ENCODE peak calls at places on chromosome 9, in five cellular contexts. One of them, this sample, is unnamed.

GRCh38 chr9:5582835-5583195 is 46.1 kb upstream of the RIC1 start:
- DNase-seq in A549: no peak
- DNase-seq in neural progenitor cell: no peak
- DNase-seq in mesenchymal stem cell: peak
- DNase-seq in IMR-90: peak
- DNase-seq in this sample: peak

GRCh38 chr9:116377179-116377790 is 223.7 kb downstream of the PAPPA start:
- DNase-seq in A549: peak
- DNase-seq in neural progenitor cell: no peak
- DNase-seq in mesenchymal stem cell: peak
- DNase-seq in IMR-90: peak
- DNase-seq in this sample: no peak

GRCh38 chr9:127139071-127139731 is 16.8 kb upstream of the ANGPTL2 start:
- DNase-seq in A549: no peak
- DNase-seq in neural progenitor cell: no peak
- DNase-seq in mesenchymal stem cell: no peak
- DNase-seq in IMR-90: no peak
- DNase-seq in this sample: no peak

GRCh38 chr9:16100596-16101091 is 547.8 kb downstream of the CCDC171 start:
- DNase-seq in A549: no peak
- DNase-seq in neural progenitor cell: peak
- DNase-seq in mesenchymal stem cell: peak
- DNase-seq in IMR-90: peak
- DNase-seq in this sample: no peak

GRCh38 chr9:34242830-34243229 is 64.0 kb downstream of the UBAP1 start:
- DNase-seq in A549: no peak
- DNase-seq in neural progenitor cell: no peak
- DNase-seq in mesenchymal stem cell: no peak
- DNase-seq in IMR-90: no peak
- DNase-seq in this sample: no peak

GRCh38 chr9:32340401-32340800 is 44.0 kb upstream of the ACO1 start:
- DNase-seq in A549: no peak
- DNase-seq in neural progenitor cell: peak
- DNase-seq in mesenchymal stem cell: no peak
- DNase-seq in IMR-90: no peak
- DNase-seq in this sample: no peak

GRCh38 chr9:70111042-70111602 is 67.5 kb downstream of the MAMDC2 start:
- DNase-seq in A549: peak
- DNase-seq in neural progenitor cell: peak
- DNase-seq in mesenchymal stem cell: peak
- DNase-seq in IMR-90: peak
- DNase-seq in this sample: peak

GRCh38 chr9:17433526-17433925 is 145.3 kb upstream of the SH3GL2 start:
- DNase-seq in A549: no peak
- DNase-seq in neural progenitor cell: no peak
- DNase-seq in mesenchymal stem cell: no peak
- DNase-seq in IMR-90: no peak
- DNase-seq in this sample: no peak

GRCh38 chr9:134768332-134769083 is 112.1 kb upstream of the FCN2 start:
- DNase-seq in A549: no peak
- DNase-seq in neural progenitor cell: no peak
- DNase-seq in mesenchymal stem cell: no peak
- DNase-seq in IMR-90: no peak
- DNase-seq in this sample: no peak

GRCh38 chr9:20744046-20744630 is 60.1 kb downstream of the FOCAD start:
- DNase-seq in A549: no peak
- DNase-seq in neural progenitor cell: no peak
- DNase-seq in mesenchymal stem cell: no peak
- DNase-seq in IMR-90: no peak
- DNase-seq in this sample: no peak

GRCh38 chr9:90942555-90942954 is 140.9 kb downstream of the SYK start:
- DNase-seq in A549: no peak
- DNase-seq in neural progenitor cell: no peak
- DNase-seq in mesenchymal stem cell: no peak
- DNase-seq in IMR-90: peak
- DNase-seq in this sample: no peak

GRCh38 chr9:87250205-87250604 is 247.5 kb upstream of the DAPK1 start:
- DNase-seq in A549: no peak
- DNase-seq in neural progenitor cell: peak
- DNase-seq in mesenchymal stem cell: no peak
- DNase-seq in IMR-90: no peak
- DNase-seq in this sample: no peak

GRCh38 chr9:103364753-103365152 is 369.6 kb downstream of the CYLC2 start:
- DNase-seq in A549: no peak
- DNase-seq in neural progenitor cell: no peak
- DNase-seq in mesenchymal stem cell: peak
- DNase-seq in IMR-90: no peak
- DNase-seq in this sample: no peak

GRCh38 chr9:81499021-81499454 is 190.3 kb downstream of the TLE1 start:
- DNase-seq in A549: no peak
- DNase-seq in neural progenitor cell: no peak
- DNase-seq in mesenchymal stem cell: peak
- DNase-seq in IMR-90: peak
- DNase-seq in this sample: no peak

GRCh38 chr9:32502459-32502858 is 23.5 kb downstream of the RIGI start:
- DNase-seq in A549: no peak
- DNase-seq in neural progenitor cell: no peak
- DNase-seq in mesenchymal stem cell: peak
- DNase-seq in IMR-90: peak
- DNase-seq in this sample: no peak

GRCh38 chr9:31587176-31587575 is 797.3 kb upstream of the ACO1 start:
- DNase-seq in A549: no peak
- DNase-seq in neural progenitor cell: no peak
- DNase-seq in mesenchymal stem cell: no peak
- DNase-seq in IMR-90: no peak
- DNase-seq in this sample: no peak

GRCh38 chr9:137058651-137059234 is 4.9 kb upstream of the ENTPD2 start:
- DNase-seq in A549: no peak
- DNase-seq in neural progenitor cell: no peak
- DNase-seq in mesenchymal stem cell: no peak
- DNase-seq in IMR-90: no peak
- DNase-seq in this sample: no peak

GRCh38 chr9:33739407-33739806 is 56.0 kb upstream of the PRSS3 start:
- DNase-seq in A549: no peak
- DNase-seq in neural progenitor cell: no peak
- DNase-seq in mesenchymal stem cell: no peak
- DNase-seq in IMR-90: no peak
- DNase-seq in this sample: no peak

GRCh38 chr9:105062222-105062850 is 134.4 kb upstream of the ABCA1 start:
- DNase-seq in A549: no peak
- DNase-seq in neural progenitor cell: no peak
- DNase-seq in mesenchymal stem cell: no peak
- DNase-seq in IMR-90: no peak
- DNase-seq in this sample: no peak
- H3K4me2 ChIP-seq in A549: peak
- H3K4me2 ChIP-seq in neural progenitor cell: no peak
- H3K4me2 ChIP-seq in mesenchymal stem cell: no peak
- H3K4me2 ChIP-seq in IMR-90: no peak
- H3K4me2 ChIP-seq in this sample: no peak

DNA sequence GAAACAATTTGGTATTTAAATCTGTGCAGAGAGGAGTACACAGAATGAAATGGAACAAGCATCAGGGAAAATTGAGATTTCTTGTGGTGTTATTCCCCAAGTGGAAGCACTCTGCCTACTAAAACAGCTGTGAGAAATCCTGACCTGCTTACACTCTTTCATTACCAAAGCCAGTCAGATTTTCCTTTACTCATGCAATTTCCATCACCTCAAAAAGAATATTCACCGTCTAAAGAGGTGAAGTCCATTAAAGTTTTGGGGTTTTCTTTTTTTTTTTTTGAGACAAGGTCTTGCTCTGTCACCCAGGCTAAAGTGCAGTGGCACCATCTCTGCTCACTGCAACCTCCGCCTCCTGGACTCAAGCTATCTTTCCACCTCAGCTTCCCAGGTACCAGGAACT is 23.4 kb downstream of the SAXO1 start:
- DNase-seq in A549: no peak
- DNase-seq in neural progenitor cell: no peak
- DNase-seq in mesenchymal stem cell: no peak
- DNase-seq in IMR-90: no peak
- DNase-seq in this sample: no peak
- H3K4me2 ChIP-seq in A549: no peak
- H3K4me2 ChIP-seq in neural progenitor cell: no peak
- H3K4me2 ChIP-seq in mesenchymal stem cell: no peak
- H3K4me2 ChIP-seq in IMR-90: no peak
- H3K4me2 ChIP-seq in this sample: no peak

DNA sequence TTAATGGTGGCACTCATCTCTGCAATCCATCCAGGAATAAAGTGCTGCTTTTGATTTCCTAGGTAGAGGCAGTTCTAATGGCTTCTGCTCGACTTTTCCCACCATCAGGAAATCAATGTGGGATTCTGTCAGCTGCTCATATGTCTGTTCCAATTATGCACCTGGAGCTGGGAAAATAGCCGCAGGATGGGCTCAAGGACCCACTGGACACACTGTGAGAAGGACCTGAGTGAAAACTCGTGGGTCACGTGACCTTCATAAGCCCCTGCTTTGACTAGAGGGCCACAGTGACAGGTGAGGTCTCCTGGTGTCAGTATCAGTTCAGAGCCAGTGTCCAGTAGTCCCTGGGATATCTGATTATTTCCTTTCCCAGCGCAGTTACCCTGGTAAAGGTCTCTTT is 17.9 kb upstream of the PTGES start:
- DNase-seq in A549: no peak
- DNase-seq in neural progenitor cell: no peak
- DNase-seq in mesenchymal stem cell: no peak
- DNase-seq in IMR-90: no peak
- DNase-seq in this sample: no peak
- H3K4me2 ChIP-seq in A549: no peak
- H3K4me2 ChIP-seq in neural progenitor cell: no peak
- H3K4me2 ChIP-seq in mesenchymal stem cell: no peak
- H3K4me2 ChIP-seq in IMR-90: no peak
- H3K4me2 ChIP-seq in this sample: no peak

GRCh38 chr9:122527193-122527592 is at the start of gene OR1N1:
- DNase-seq in A549: no peak
- DNase-seq in neural progenitor cell: no peak
- DNase-seq in mesenchymal stem cell: no peak
- DNase-seq in IMR-90: no peak
- DNase-seq in this sample: no peak
- H3K4me2 ChIP-seq in A549: no peak
- H3K4me2 ChIP-seq in neural progenitor cell: no peak
- H3K4me2 ChIP-seq in mesenchymal stem cell: no peak
- H3K4me2 ChIP-seq in IMR-90: no peak
- H3K4me2 ChIP-seq in this sample: no peak

DNA sequence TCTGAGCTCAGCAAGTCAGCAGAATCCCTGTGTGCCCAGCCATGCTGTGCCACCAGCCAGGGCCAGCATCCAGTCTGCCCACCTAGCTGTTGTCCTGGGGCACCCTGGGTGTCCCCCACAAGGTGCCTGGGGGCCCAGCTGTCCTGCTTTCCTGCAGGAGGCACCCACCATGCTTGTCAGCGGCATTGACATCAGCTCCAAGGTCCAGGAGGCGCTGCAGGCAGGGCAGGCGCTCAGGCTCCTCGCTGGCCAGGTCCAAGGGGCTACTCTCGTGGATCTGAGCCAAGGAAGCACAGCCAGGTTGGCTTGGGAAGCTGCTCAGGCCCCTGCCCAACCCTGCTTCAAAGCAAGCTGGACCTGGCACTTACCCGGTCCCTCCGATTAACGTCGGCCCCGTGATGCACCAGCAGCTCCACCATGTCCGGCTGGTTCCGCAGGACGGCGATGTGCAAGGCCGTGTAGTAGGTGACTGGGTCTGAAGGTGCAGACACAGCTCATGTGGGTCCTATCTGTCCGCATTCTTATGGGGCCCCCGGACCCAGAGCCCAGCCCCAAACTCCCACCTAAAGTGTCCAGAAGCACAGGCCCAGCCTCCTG is 2.8 kb downstream of the ASB6 start:
- DNase-seq in A549: no peak
- DNase-seq in neural progenitor cell: no peak
- DNase-seq in mesenchymal stem cell: no peak
- DNase-seq in IMR-90: no peak
- DNase-seq in this sample: no peak
- H3K4me2 ChIP-seq in A549: no peak
- H3K4me2 ChIP-seq in neural progenitor cell: no peak
- H3K4me2 ChIP-seq in mesenchymal stem cell: no peak
- H3K4me2 ChIP-seq in IMR-90: no peak
- H3K4me2 ChIP-seq in this sample: no peak

DNA sequence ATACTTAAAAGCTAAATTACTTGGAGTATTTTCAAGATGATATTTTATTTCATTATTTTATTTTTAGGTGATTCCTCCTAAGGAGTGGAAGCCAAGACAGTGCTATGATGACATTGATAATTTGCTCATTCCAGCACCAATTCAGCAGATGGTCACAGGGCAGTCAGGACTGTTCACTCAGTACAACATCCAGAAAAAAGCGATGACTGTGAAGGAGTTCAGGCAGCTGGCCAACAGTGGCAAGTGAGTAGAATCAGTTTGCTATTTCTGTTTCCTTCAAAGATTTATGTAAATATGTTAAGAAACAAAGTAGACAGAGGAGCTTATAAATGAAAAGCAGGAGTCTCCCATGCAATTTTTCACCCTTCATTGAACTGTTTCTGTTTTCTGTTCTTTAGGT is 47.8 kb downstream of the KDM4C start:
- DNase-seq in A549: no peak
- DNase-seq in neural progenitor cell: no peak
- DNase-seq in mesenchymal stem cell: peak
- DNase-seq in IMR-90: peak
- DNase-seq in this sample: no peak
- H3K4me2 ChIP-seq in A549: no peak
- H3K4me2 ChIP-seq in neural progenitor cell: no peak
- H3K4me2 ChIP-seq in mesenchymal stem cell: no peak
- H3K4me2 ChIP-seq in IMR-90: no peak
- H3K4me2 ChIP-seq in this sample: no peak

GRCh38 chr9:124478014-124478753 is 27.9 kb downstream of the ADGRD2 start:
- DNase-seq in A549: no peak
- DNase-seq in neural progenitor cell: peak
- DNase-seq in mesenchymal stem cell: no peak
- DNase-seq in IMR-90: no peak
- DNase-seq in this sample: no peak
- H3K4me2 ChIP-seq in A549: peak
- H3K4me2 ChIP-seq in neural progenitor cell: peak
- H3K4me2 ChIP-seq in mesenchymal stem cell: peak
- H3K4me2 ChIP-seq in IMR-90: no peak
- H3K4me2 ChIP-seq in this sample: no peak

GRCh38 chr9:108634164-108634563 is 221.6 kb downstream of the ACTL7B start:
- DNase-seq in A549: no peak
- DNase-seq in neural progenitor cell: no peak
- DNase-seq in mesenchymal stem cell: no peak
- DNase-seq in IMR-90: no peak
- DNase-seq in this sample: no peak
- H3K4me2 ChIP-seq in A549: peak
- H3K4me2 ChIP-seq in neural progenitor cell: no peak
- H3K4me2 ChIP-seq in mesenchymal stem cell: no peak
- H3K4me2 ChIP-seq in IMR-90: no peak
- H3K4me2 ChIP-seq in this sample: no peak

GRCh38 chr9:88370346-88370745 is 17.9 kb upstream of the SPIN1 start:
- DNase-seq in A549: no peak
- DNase-seq in neural progenitor cell: no peak
- DNase-seq in mesenchymal stem cell: peak
- DNase-seq in IMR-90: no peak
- DNase-seq in this sample: no peak

GRCh38 chr9:88373018-88373417 is 15.2 kb upstream of the SPIN1 start:
- DNase-seq in A549: no peak
- DNase-seq in neural progenitor cell: no peak
- DNase-seq in mesenchymal stem cell: no peak
- DNase-seq in IMR-90: no peak
- DNase-seq in this sample: no peak

GRCh38 chr9:88372103-88372694 is 16.0 kb upstream of the SPIN1 start:
- DNase-seq in A549: no peak
- DNase-seq in neural progenitor cell: no peak
- DNase-seq in mesenchymal stem cell: peak
- DNase-seq in IMR-90: no peak
- DNase-seq in this sample: no peak
- H3K4me2 ChIP-seq in A549: no peak
- H3K4me2 ChIP-seq in neural progenitor cell: no peak
- H3K4me2 ChIP-seq in mesenchymal stem cell: no peak
- H3K4me2 ChIP-seq in IMR-90: no peak
- H3K4me2 ChIP-seq in this sample: no peak

GRCh38 chr9:98541684-98542230 is 167.0 kb downstream of the GABBR2 start:
- DNase-seq in A549: no peak
- DNase-seq in neural progenitor cell: no peak
- DNase-seq in mesenchymal stem cell: no peak
- DNase-seq in IMR-90: no peak
- DNase-seq in this sample: no peak
- H3K4me2 ChIP-seq in A549: no peak
- H3K4me2 ChIP-seq in neural progenitor cell: no peak
- H3K4me2 ChIP-seq in mesenchymal stem cell: no peak
- H3K4me2 ChIP-seq in IMR-90: no peak
- H3K4me2 ChIP-seq in this sample: no peak

This sample was measured in OCI-LY7.